ENCODE peak calls at places on chromosomes 13 and 19, in ten cellular contexts. Q is HS-5, L is Daoy, W is ELR, M is right lobe of liver, K is GM10248, Y is cerebellum, G is memory B cell, I is GM19239, U is H54. V is an unnamed sample.

GRCh38 chr13:111610879-111611278 is 290.4 kb downstream of the TEX29 start:
- DNase-seq in Q (no peak), L (no peak), M (peak), U (no peak), W (no peak), K (no peak), Y (no peak), G (no peak), I (no peak), V (no peak)

GRCh38 chr13:43720780-43721397 is 65.9 kb downstream of the ENOX1 start:
- DNase-seq in M (no peak), K (no peak), U (no peak), Y (no peak), G (no peak), L (no peak), I (no peak), Q (no peak), W (peak), V (no peak)

GRCh38 chr13:63700366-63700765 is 2284.7 kb upstream of the PCDH20 start:
- DNase-seq in K (no peak), M (no peak), U (no peak), W (no peak), Y (no peak), G (no peak), L (no peak), I (no peak), Q (no peak), V (no peak)

GRCh38 chr19:35500611-35501010 is 10.3 kb upstream of the KRTDAP start:
- DNase-seq in K (no peak), M (no peak), G (no peak), L (no peak), W (no peak), I (no peak), Q (no peak), U (no peak), Y (no peak), V (no peak)

GRCh38 chr13:99796175-99796819 is 175.3 kb downstream of the ZIC5 start:
- DNase-seq in W (peak), L (peak), I (no peak), U (peak), M (no peak), Y (no peak), K (peak), Q (no peak), G (no peak), V (peak)

GRCh38 chr13:97753269-97753668 is 200.2 kb upstream of the IPO5 start:
- DNase-seq in Y (no peak), Q (no peak), W (no peak), K (no peak), U (no peak), L (no peak), G (no peak), M (no peak), I (no peak), V (no peak)

GRCh38 chr19:57280913-57281425 is 684 bp downstream of the ZNF460 start:
- DNase-seq in K (peak), G (no peak), Q (no peak), L (peak), U (no peak), I (no peak), M (no peak), W (peak), Y (no peak), V (no peak)

GRCh38 chr19:50050406-50051223 is 24.8 kb downstream of the ZNF473 start:
- DNase-seq in M (peak), Y (peak), G (peak), I (peak), U (peak), K (peak), L (peak), W (peak), Q (no peak), V (peak)

GRCh38 chr19:29645491-29645867 is 19.8 kb upstream of the PLEKHF1 start:
- DNase-seq in L (no peak), K (no peak), U (no peak), W (no peak), I (no peak), M (no peak), Y (no peak), G (no peak), Q (no peak), V (no peak)

GRCh38 chr13:20713751-20714150 is 10.3 kb downstream of the IL17D start:
- DNase-seq in Y (no peak), U (peak), I (no peak), L (peak), W (peak), M (no peak), Q (no peak), K (no peak), G (no peak), V (no peak)

GRCh38 chr13:38308736-38309135 is 40.9 kb upstream of the UFM1 start:
- DNase-seq in K (no peak), G (no peak), U (no peak), I (no peak), M (no peak), W (peak), L (no peak), Q (peak), Y (no peak), V (no peak)

GRCh38 chr13:46160474-46161066 is 21.4 kb downstream of the LCP1 start:
- DNase-seq in K (peak), M (no peak), Q (no peak), W (peak), I (peak), Y (peak), G (peak), U (peak), L (peak), V (peak)

GRCh38 chr19:7492142-7493055 is 3.6 kb upstream of the PEX11G start:
- DNase-seq in K (no peak), G (no peak), L (peak), Y (no peak), I (no peak), Q (peak), U (no peak), M (no peak), W (peak), V (peak)

GRCh38 chr13:40508112-40508511 is 158.3 kb downstream of the FOXO1 start:
- DNase-seq in U (no peak), W (no peak), K (no peak), G (no peak), L (peak), Y (no peak), Q (no peak), I (no peak), M (no peak), V (no peak)

GRCh38 chr13:43698009-43698408 is 88.8 kb downstream of the ENOX1 start:
- DNase-seq in K (no peak), M (no peak), U (no peak), I (no peak), Q (no peak), G (no peak), L (no peak), W (no peak), Y (no peak), V (no peak)

GRCh38 chr19:3344608-3345598 is 21.5 kb upstream of the NFIC start:
- DNase-seq in W (no peak), G (no peak), M (no peak), Y (no peak), I (no peak), U (no peak), K (no peak), Q (no peak), L (no peak), V (no peak)

GRCh38 chr13:113114511-113115362 is 7.9 kb upstream of the F10 start:
- DNase-seq in Q (no peak), G (no peak), Y (no peak), L (no peak), W (no peak), U (no peak), K (no peak), M (peak), I (no peak), V (no peak)

GRCh38 chr13:102944821-102945220 is 99.0 kb downstream of the ERCC5 start:
- DNase-seq in I (no peak), W (no peak), Q (no peak), U (no peak), M (no peak), Y (no peak), L (no peak), K (no peak), G (no peak), V (no peak)

GRCh38 chr13:95858286-95859075 is 181.5 kb downstream of the DNAJC3 start:
- DNase-seq in K (no peak), Y (no peak), L (no peak), G (no peak), I (no peak), Q (no peak), M (no peak), U (no peak), W (peak), V (no peak)